ENCODE peak calls at places on chromosomes 2 and 18, in five cellular contexts. G is fibroblast of pulmonary artery, F is keratinocyte, H is cardiac muscle cell, D is neural progenitor cell. C is an unnamed sample.
A peak's percentile ranks its signal among the peaks of the same experiment; 100 is the strongest.

GRCh38 chr2:96602330-96602823 is 35.7 kb downstream of the KANSL3 start:
- DNase-seq in G (no peak), F (no peak), H (no peak), D (no peak), C (no peak)

GRCh38 chr2:217710218-217710565 is 292.6 kb downstream of the TNS1 start:
- DNase-seq in G (peak; percentile 21), F (no peak), H (no peak), D (no peak), C (peak; percentile 35)

GRCh38 chr2:105438104-105438929 is 39.5 kb upstream of the FHL2 start:
- DNase-seq in G (peak; percentile 29), F (no peak), H (peak; percentile 51), D (peak; percentile 20), C (no peak)

GRCh38 chr2:175293776-175294175 is 112.3 kb upstream of the ATP5MC3 start:
- DNase-seq in G (no peak), F (no peak), H (no peak), D (no peak), C (peak; percentile 64)

GRCh38 chr18:47397671-47398319 is 146.3 kb upstream of the SKOR2 start:
- DNase-seq in G (no peak), F (no peak), H (no peak), D (peak; percentile 52), C (no peak)

GRCh38 chr2:169828141-169828811 is 1.0 kb downstream of the UBR3 start:
- DNase-seq in G (peak; percentile 56), F (no peak), H (peak; percentile 43), D (peak; percentile 60), C (peak; percentile 64)

GRCh38 chr18:8797206-8797605 is 91.8 kb downstream of the MTCL1 start:
- DNase-seq in G (no peak), F (no peak), H (no peak), D (no peak), C (peak; percentile 52)

GRCh38 chr2:235669983-235670962 is 176.4 kb downstream of the AGAP1 start:
- DNase-seq in G (peak; percentile 80), F (no peak), H (peak; percentile 85), D (peak; percentile 92), C (peak; percentile 35)

GRCh38 chr2:114426111-114426510 is 16.3 kb upstream of the DPP10 start:
- DNase-seq in G (no peak), F (no peak), H (no peak), D (no peak), C (no peak)

GRCh38 chr2:37324786-37325624 is at the start of gene PRKD3:
- DNase-seq in G (peak; percentile 42), F (no peak), H (peak; percentile 53), D (no peak), C (peak; percentile 29)

GRCh38 chr2:37324536-37324785 is 172 bp downstream of the PRKD3 start:
- DNase-seq in G (peak; percentile 81), F (no peak), H (peak; percentile 87), D (peak; percentile 95), C (peak; percentile 27)

GRCh38 chr2:37326866-37327634 is 2.4 kb upstream of the PRKD3 start:
- DNase-seq in G (no peak), F (no peak), H (no peak), D (no peak), C (peak; percentile 15)

GRCh38 chr2:37326285-37326684 is 1.7 kb upstream of the PRKD3 start:
- DNase-seq in G (peak; percentile 91), F (no peak), H (peak; percentile 91), D (no peak), C (peak; percentile 53)

GRCh38 chr2:37325625-37326071 is 1.0 kb upstream of the PRKD3 start:
- DNase-seq in G (no peak), F (no peak), H (no peak), D (no peak), C (no peak)
- H3K4me3 ChIP-seq in G (peak overlapping the region; percentile 77), F (no peak overlapping the region), H (no peak overlapping the region), D (peak overlapping the region; percentile 98), C (no peak overlapping the region)

DNA sequence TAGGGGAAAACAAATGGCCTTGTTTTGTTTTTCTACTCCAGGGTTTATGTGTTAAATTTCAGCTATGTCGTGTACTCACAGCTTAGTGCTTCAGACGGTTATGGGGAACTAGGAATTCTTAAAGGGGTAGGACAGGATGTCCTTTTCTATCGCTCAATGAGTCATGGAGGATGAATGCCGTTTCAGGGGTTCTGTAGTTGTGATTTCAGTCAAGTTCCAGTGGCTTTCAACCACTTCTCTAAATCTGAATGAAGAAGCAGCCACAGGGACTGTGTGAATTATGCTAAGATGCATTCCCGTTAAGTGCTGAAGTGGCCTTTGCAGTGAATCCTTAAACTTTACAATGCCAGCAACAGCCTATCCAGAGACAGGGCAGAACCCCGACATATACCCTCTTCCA is 1231.7 kb upstream of the ZEB2 start:
- DNase-seq in G (peak; percentile 69), F (no peak), H (peak; percentile 74), D (no peak), C (peak; percentile 66)
- H3K4me3 ChIP-seq in G (no peak overlapping the region), F (no peak overlapping the region), H (no peak overlapping the region), D (no peak overlapping the region), C (no peak overlapping the region)

GRCh38 chr2:28101892-28102291 is 211.4 kb downstream of the BABAM2 start:
- DNase-seq in G (peak; percentile 30), F (no peak), H (peak; percentile 38), D (no peak), C (no peak)

GRCh38 chr2:28101123-28101522 is 210.6 kb downstream of the BABAM2 start:
- DNase-seq in G (peak; percentile 8), F (peak; percentile 26), H (no peak), D (no peak), C (peak; percentile 93)

GRCh38 chr2:28103611-28104010 is 213.1 kb downstream of the BABAM2 start:
- DNase-seq in G (no peak), F (no peak), H (no peak), D (no peak), C (no peak)

GRCh38 chr2:28108143-28108542 is 217.6 kb downstream of the BABAM2 start:
- DNase-seq in G (no peak), F (no peak), H (peak; percentile 14), D (no peak), C (no peak)

GRCh38 chr2:28102455-28102874 is 211.9 kb downstream of the BABAM2 start:
- DNase-seq in G (peak; percentile 88), F (no peak), H (peak; percentile 89), D (no peak), C (peak; percentile 17)
- H3K4me3 ChIP-seq in G (no peak overlapping the region), F (no peak overlapping the region), H (no peak overlapping the region), D (no peak overlapping the region), C (no peak overlapping the region)

DNA sequence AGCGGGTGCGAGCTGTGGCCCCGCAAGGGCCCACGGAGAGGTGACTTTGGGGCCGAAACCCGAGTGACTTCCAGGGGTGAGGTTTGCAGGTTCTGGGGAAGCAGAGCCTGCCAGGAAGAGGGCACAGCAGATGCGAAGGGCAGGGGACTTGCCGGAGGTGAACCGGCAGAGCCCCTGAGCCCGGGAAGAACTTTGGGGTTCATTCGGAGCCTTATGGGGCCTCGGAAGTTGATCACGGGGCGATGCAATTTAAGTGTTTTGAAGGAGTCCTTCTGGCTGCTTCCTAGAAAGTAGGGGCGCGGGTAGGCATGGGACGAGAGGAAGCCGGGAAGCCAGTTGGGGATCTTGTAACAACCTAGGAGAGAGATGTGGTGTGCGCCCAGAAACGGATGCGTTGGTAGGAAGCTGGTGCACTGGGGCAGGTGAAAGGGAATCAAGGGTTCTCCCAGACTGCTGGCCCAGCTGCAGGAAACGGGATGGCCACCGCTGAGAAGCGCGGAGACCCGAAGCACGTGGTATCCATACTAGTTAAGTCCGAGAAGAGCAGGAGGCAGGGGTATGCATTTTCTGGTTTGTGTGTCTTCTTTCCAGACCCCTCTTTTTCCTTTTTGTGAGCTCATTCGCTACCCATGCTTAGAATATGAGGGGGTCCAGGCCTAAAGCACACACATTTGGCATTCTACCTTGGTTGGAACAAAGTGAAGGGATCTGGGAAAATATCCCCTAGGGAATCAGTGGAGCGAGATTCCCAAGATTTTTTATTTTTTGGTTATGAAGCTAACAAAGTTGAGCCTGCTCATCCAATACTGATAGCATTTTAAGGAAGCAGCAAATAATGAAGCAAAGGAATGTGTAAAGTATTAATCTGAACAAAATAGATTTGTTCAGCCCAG is 755 bp downstream of the SCLY start:
- DNase-seq in G (peak; percentile 41), F (no peak), H (peak; percentile 51), D (peak; percentile 62), C (peak; percentile 33)
- H3K4me3 ChIP-seq in G (peak overlapping the region; percentile 89), F (peak overlapping the region; percentile 79), H (peak overlapping the region; percentile 72), D (peak overlapping the region; percentile 93), C (peak overlapping the region; percentile 70)

GRCh38 chr18:31039426-31039825 is 3.1 kb downstream of the DSC3 start:
- DNase-seq in G (peak; percentile 85), F (peak; percentile 46), H (peak; percentile 64), D (no peak), C (peak; percentile 78)
- H3K4me3 ChIP-seq in G (peak overlapping the region; percentile 65), F (peak overlapping the region; percentile 84), H (no peak overlapping the region), D (no peak overlapping the region), C (no peak overlapping the region)